ENCODE peak calls at places on chromosomes 5 and 9, in five cellular contexts. G is mesenchymal stem cell, U is AG09319, C is cardiac fibroblast, I is B cell. J is an unnamed sample.

GRCh38 chr5:105146867-105147266 is 1584.3 kb upstream of the NUDT12 start:
- DNase-seq in G (peak; percentile 47), U (no peak), C (peak; percentile 22), I (no peak), J (no peak)

GRCh38 chr9:127388037-127388855 is 8.7 kb upstream of the SLC2A8 start:
- DNase-seq in G (peak; percentile 97), U (peak; percentile 83), C (peak; percentile 98), I (no peak), J (no peak)

GRCh38 chr5:174317261-174317894 is 271.9 kb downstream of the NSG2 start:
- DNase-seq in G (peak; percentile 66), U (no peak), C (peak; percentile 54), I (no peak), J (peak; percentile 10)

GRCh38 chr5:173498286-173498685 is 118.2 kb downstream of the BOD1 start:
- DNase-seq in G (peak; percentile 63), U (peak; percentile 22), C (peak; percentile 50), I (no peak), J (no peak)

GRCh38 chr5:90985341-90985740 is 397.8 kb downstream of the ARRDC3 start:
- DNase-seq in G (no peak), U (no peak), C (peak; percentile 26), I (no peak), J (no peak)

GRCh38 chr5:17340363-17340762 is 122.9 kb downstream of the BASP1 start:
- DNase-seq in G (peak; percentile 66), U (no peak), C (no peak), I (no peak), J (no peak)

GRCh38 chr9:115158666-115159481 is 40.9 kb upstream of the TNC start:
- DNase-seq in G (peak; percentile 89), U (no peak), C (peak; percentile 78), I (no peak), J (no peak)

GRCh38 chr5:155089649-155090048 is 76.1 kb downstream of the KIF4B start:
- DNase-seq in G (peak; percentile 9), U (no peak), C (peak; percentile 10), I (no peak), J (no peak)

GRCh38 chr5:161546463-161547301 is at the start of gene GABRB2:
- DNase-seq in G (peak; percentile 11), U (no peak), C (peak; percentile 54), I (peak; percentile 40), J (no peak)

GRCh38 chr5:154801083-154801482 is 45.9 kb downstream of the LARP1 start:
- DNase-seq in G (no peak), U (no peak), C (peak; percentile 73), I (no peak), J (no peak)